ENCODE peak calls at places on chromosomes 1 and 21, in five cellular contexts. One of them, this sample, is unnamed.

GRCh38 chr1:8021676-8022266 is 4.3 kb downstream of the ERRFI1 start:
- DNase-seq in HT1080: peak; percentile 54
- DNase-seq in psoas muscle: no peak
- DNase-seq in stimulated activated CD4-positive, alpha-beta T cell treated with anti-CD3 and anti-CD28 coated beads, Interleukin-12 subunit alpha, Interleukin-12 subunit beta, amount 100 ng/mL, for 48 hours: no peak
- DNase-seq in mesendoderm: no peak
- DNase-seq in this sample: peak; percentile 36

GRCh38 chr1:43373034-43373940 is 5.5 kb upstream of the ELOVL1 start:
- DNase-seq in HT1080: peak; percentile 95
- DNase-seq in psoas muscle: no peak
- DNase-seq in stimulated activated CD4-positive, alpha-beta T cell treated with anti-CD3 and anti-CD28 coated beads, Interleukin-12 subunit alpha, Interleukin-12 subunit beta, amount 100 ng/mL, for 48 hours: no peak
- DNase-seq in mesendoderm: no peak
- DNase-seq in this sample: peak; percentile 69

GRCh38 chr1:54390655-54391054 is 15.5 kb downstream of the SSBP3 start:
- DNase-seq in HT1080: no peak
- DNase-seq in psoas muscle: peak; percentile 45
- DNase-seq in stimulated activated CD4-positive, alpha-beta T cell treated with anti-CD3 and anti-CD28 coated beads, Interleukin-12 subunit alpha, Interleukin-12 subunit beta, amount 100 ng/mL, for 48 hours: no peak
- DNase-seq in mesendoderm: no peak
- DNase-seq in this sample: no peak

GRCh38 chr1:183652547-183653467 is at the start of gene APOBEC4:
- DNase-seq in HT1080: no peak
- DNase-seq in psoas muscle: no peak
- DNase-seq in stimulated activated CD4-positive, alpha-beta T cell treated with anti-CD3 and anti-CD28 coated beads, Interleukin-12 subunit alpha, Interleukin-12 subunit beta, amount 100 ng/mL, for 48 hours: no peak
- DNase-seq in mesendoderm: peak; percentile 41
- DNase-seq in this sample: no peak

GRCh38 chr1:229841230-229841629 is 215.2 kb downstream of the URB2 start:
- DNase-seq in HT1080: peak; percentile 30
- DNase-seq in psoas muscle: no peak
- DNase-seq in stimulated activated CD4-positive, alpha-beta T cell treated with anti-CD3 and anti-CD28 coated beads, Interleukin-12 subunit alpha, Interleukin-12 subunit beta, amount 100 ng/mL, for 48 hours: no peak
- DNase-seq in mesendoderm: no peak
- DNase-seq in this sample: peak; percentile 82

GRCh38 chr1:228430243-228430642 is 13.6 kb upstream of the TRIM17 start:
- DNase-seq in HT1080: no peak
- DNase-seq in psoas muscle: no peak
- DNase-seq in stimulated activated CD4-positive, alpha-beta T cell treated with anti-CD3 and anti-CD28 coated beads, Interleukin-12 subunit alpha, Interleukin-12 subunit beta, amount 100 ng/mL, for 48 hours: no peak
- DNase-seq in mesendoderm: no peak
- DNase-seq in this sample: peak; percentile 53

GRCh38 chr1:12553963-12554362 is 64.0 kb downstream of the DHRS3 start:
- DNase-seq in HT1080: no peak
- DNase-seq in psoas muscle: no peak
- DNase-seq in stimulated activated CD4-positive, alpha-beta T cell treated with anti-CD3 and anti-CD28 coated beads, Interleukin-12 subunit alpha, Interleukin-12 subunit beta, amount 100 ng/mL, for 48 hours: no peak
- DNase-seq in mesendoderm: peak; percentile 36
- DNase-seq in this sample: no peak

GRCh38 chr21:32004281-32004680 is 131.5 kb downstream of the HUNK start:
- DNase-seq in HT1080: no peak
- DNase-seq in psoas muscle: no peak
- DNase-seq in stimulated activated CD4-positive, alpha-beta T cell treated with anti-CD3 and anti-CD28 coated beads, Interleukin-12 subunit alpha, Interleukin-12 subunit beta, amount 100 ng/mL, for 48 hours: no peak
- DNase-seq in mesendoderm: no peak
- DNase-seq in this sample: no peak

GRCh38 chr21:38794978-38795377 is 10.8 kb upstream of the ETS2 start:
- DNase-seq in HT1080: no peak
- DNase-seq in psoas muscle: no peak
- DNase-seq in stimulated activated CD4-positive, alpha-beta T cell treated with anti-CD3 and anti-CD28 coated beads, Interleukin-12 subunit alpha, Interleukin-12 subunit beta, amount 100 ng/mL, for 48 hours: no peak
- DNase-seq in mesendoderm: no peak
- DNase-seq in this sample: no peak

GRCh38 chr1:109770331-109771095 is 6.8 kb upstream of the EPS8L3 start:
- DNase-seq in HT1080: no peak
- DNase-seq in psoas muscle: no peak
- DNase-seq in stimulated activated CD4-positive, alpha-beta T cell treated with anti-CD3 and anti-CD28 coated beads, Interleukin-12 subunit alpha, Interleukin-12 subunit beta, amount 100 ng/mL, for 48 hours: no peak
- DNase-seq in mesendoderm: no peak
- DNase-seq in this sample: no peak

This sample was measured in foreskin keratinocyte.